ENCODE peak calls at places on chromosomes 7 and 10, in four cellular contexts. One of them, this sample, is unnamed.

GRCh38 chr10:102523250-102524029 is 19.7 kb downstream of the SUFU start:
- DNase-seq in HepG2: peak; percentile 23
- DNase-seq in PC-9: no peak
- DNase-seq in GM23248: peak; percentile 76
- DNase-seq in this sample: no peak

GRCh38 chr10:110547139-110547761 is 20.2 kb upstream of the SMC3 start:
- DNase-seq in HepG2: peak; percentile 54
- DNase-seq in PC-9: no peak
- DNase-seq in GM23248: peak; percentile 85
- DNase-seq in this sample: peak; percentile 77

GRCh38 chr10:78805176-78805575 is 263.6 kb upstream of the ZMIZ1 start:
- DNase-seq in HepG2: no peak
- DNase-seq in PC-9: no peak
- DNase-seq in GM23248: peak; percentile 98
- DNase-seq in this sample: peak; percentile 92

GRCh38 chr7:3245077-3245476 is 56.0 kb upstream of the SDK1 start:
- DNase-seq in HepG2: no peak
- DNase-seq in PC-9: no peak
- DNase-seq in GM23248: no peak
- DNase-seq in this sample: no peak

GRCh38 chr10:97792058-97792721 is 20.4 kb upstream of the SFRP5 start:
- DNase-seq in HepG2: peak; percentile 48
- DNase-seq in PC-9: peak; percentile 53
- DNase-seq in GM23248: peak; percentile 64
- DNase-seq in this sample: peak; percentile 78

GRCh38 chr10:133196221-133196920 is 33.6 kb upstream of the UTF1 start:
- DNase-seq in HepG2: no peak
- DNase-seq in PC-9: no peak
- DNase-seq in GM23248: peak; percentile 6
- DNase-seq in this sample: no peak

GRCh38 chr7:66250711-66251110 is 45.6 kb downstream of the TPST1 start:
- DNase-seq in HepG2: peak; percentile 69
- DNase-seq in PC-9: no peak
- DNase-seq in GM23248: peak; percentile 89
- DNase-seq in this sample: peak; percentile 49

GRCh38 chr10:132708936-132709335 is 77.0 kb downstream of the NKX6-2 start:
- DNase-seq in HepG2: no peak
- DNase-seq in PC-9: no peak
- DNase-seq in GM23248: no peak
- DNase-seq in this sample: no peak

GRCh38 chr7:38728145-38728544 is 97.0 kb upstream of the AMPH start:
- DNase-seq in HepG2: no peak
- DNase-seq in PC-9: no peak
- DNase-seq in GM23248: peak; percentile 21
- DNase-seq in this sample: no peak

GRCh38 chr7:101857358-101857794 is 40.0 kb downstream of the CUX1 start:
- DNase-seq in HepG2: no peak
- DNase-seq in PC-9: no peak
- DNase-seq in GM23248: no peak
- DNase-seq in this sample: no peak

GRCh38 chr10:13371879-13372470 is 23.9 kb upstream of the SEPHS1 start:
- DNase-seq in HepG2: peak; percentile 81
- DNase-seq in PC-9: peak; percentile 66
- DNase-seq in GM23248: peak; percentile 84
- DNase-seq in this sample: peak; percentile 89

GRCh38 chr10:128061306-128062300 is 64.6 kb downstream of the MKI67 start:
- DNase-seq in HepG2: no peak
- DNase-seq in PC-9: no peak
- DNase-seq in GM23248: no peak
- DNase-seq in this sample: no peak

GRCh38 chr10:44125879-44126675 is 258.8 kb downstream of the CXCL12 start:
- DNase-seq in HepG2: no peak
- DNase-seq in PC-9: no peak
- DNase-seq in GM23248: peak; percentile 93
- DNase-seq in this sample: no peak

GRCh38 chr10:124627851-124628675 is 116.1 kb downstream of the FAM53B start:
- DNase-seq in HepG2: no peak
- DNase-seq in PC-9: no peak
- DNase-seq in GM23248: no peak
- DNase-seq in this sample: no peak
- H3K4me1 ChIP-seq in HepG2: no peaks in the 10 kb centered on the region
- H3K4me1 ChIP-seq in PC-9: peaks cover 29% of the 10 kb centered on the region
- H3K4me1 ChIP-seq in GM23248: no peaks in the 10 kb centered on the region
- H3K4me1 ChIP-seq in this sample: peaks cover 12% of the 10 kb centered on the region

GRCh38 chr7:31741852-31742251 is 54.8 kb downstream of the PPP1R17 start:
- DNase-seq in HepG2: no peak
- DNase-seq in PC-9: no peak
- DNase-seq in GM23248: no peak
- DNase-seq in this sample: no peak

GRCh38 chr7:31747553-31747952 is 60.5 kb downstream of the PPP1R17 start:
- DNase-seq in HepG2: no peak
- DNase-seq in PC-9: no peak
- DNase-seq in GM23248: peak; percentile 36
- DNase-seq in this sample: peak; percentile 45

GRCh38 chr7:31748084-31748483 is 61.1 kb downstream of the PPP1R17 start:
- DNase-seq in HepG2: no peak
- DNase-seq in PC-9: no peak
- DNase-seq in GM23248: no peak
- DNase-seq in this sample: no peak

DNA sequence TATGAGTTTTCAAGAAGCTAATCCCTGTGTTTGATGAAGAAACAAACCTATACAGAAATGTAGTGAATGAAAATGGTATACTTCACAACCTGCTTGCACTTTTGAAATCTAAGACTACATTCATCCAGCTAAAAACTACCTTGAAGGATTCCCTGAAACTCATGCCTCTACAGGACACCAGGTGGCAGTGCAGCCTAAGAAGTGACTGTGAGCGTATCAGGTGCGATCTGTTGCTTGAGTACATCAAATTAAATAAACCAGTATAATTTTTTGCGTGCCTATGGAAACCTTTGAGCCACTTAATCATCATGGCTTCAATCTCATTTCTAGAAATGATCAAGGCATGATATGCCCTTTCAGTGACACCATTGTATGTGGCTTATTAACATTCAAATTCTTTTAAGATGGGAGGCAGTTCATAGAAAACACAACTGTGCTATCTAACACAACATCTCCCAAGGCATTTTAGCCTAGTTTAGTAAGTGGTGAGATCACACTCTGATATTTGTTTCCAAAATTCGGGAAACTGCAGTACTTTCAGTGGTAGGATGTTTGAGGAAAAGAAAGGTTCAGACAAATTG is 57.4 kb downstream of the PPP1R17 start:
- DNase-seq in HepG2: peak; percentile 49
- DNase-seq in PC-9: peak; percentile 60
- DNase-seq in GM23248: peak; percentile 80
- DNase-seq in this sample: peak; percentile 79
- TF ChIP-seq EZH2 in HepG2: no peak
- TF ChIP-seq EZH2 in PC-9: no peak
- TF ChIP-seq EZH2 in GM23248: no peak
- TF ChIP-seq EZH2 in this sample: no peak

GRCh38 chr10:95290801-95291633 is at the start of gene PDLIM1:
- DNase-seq in HepG2: peak; percentile 55
- DNase-seq in PC-9: peak; percentile 71
- DNase-seq in GM23248: peak; percentile 87
- DNase-seq in this sample: peak; percentile 93
- H3K4me1 ChIP-seq in HepG2: peaks cover 54% of the 10 kb centered on the region
- H3K4me1 ChIP-seq in PC-9: peaks cover 31% of the 10 kb centered on the region
- H3K4me1 ChIP-seq in GM23248: peaks cover 24% of the 10 kb centered on the region
- H3K4me1 ChIP-seq in this sample: peaks cover 20% of the 10 kb centered on the region

GRCh38 chr7:40234046-40234445 is 99.2 kb downstream of the SUGCT start:
- DNase-seq in HepG2: no peak
- DNase-seq in PC-9: no peak
- DNase-seq in GM23248: no peak
- DNase-seq in this sample: peak; percentile 31
- TF ChIP-seq EZH2 in HepG2: no peak
- TF ChIP-seq EZH2 in PC-9: no peak
- TF ChIP-seq EZH2 in GM23248: no peak
- TF ChIP-seq EZH2 in this sample: no peak

DNA sequence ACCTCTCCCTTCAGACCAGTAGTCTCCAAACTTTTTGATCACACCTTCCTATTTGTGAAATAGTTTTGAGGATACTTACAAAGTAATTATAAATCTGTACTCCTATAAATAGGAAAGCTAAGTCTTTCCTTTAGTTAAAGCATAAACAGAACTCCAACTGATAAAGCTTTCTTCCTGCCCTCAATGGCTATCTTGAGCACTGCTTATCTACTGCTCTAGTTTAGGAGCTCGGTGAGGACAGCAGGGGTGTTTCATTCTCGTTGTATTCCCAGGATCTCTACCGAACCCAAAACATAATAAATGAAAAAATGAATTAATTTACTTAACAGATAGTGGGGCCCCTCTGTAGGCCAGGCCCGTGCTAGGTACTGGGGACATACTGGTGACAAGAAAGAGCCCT is 17.7 kb downstream of the SORBS1 start:
- DNase-seq in HepG2: no peak
- DNase-seq in PC-9: no peak
- DNase-seq in GM23248: no peak
- DNase-seq in this sample: no peak
- H3K4me1 ChIP-seq in HepG2: peaks cover 98% of the 10 kb centered on the region
- H3K4me1 ChIP-seq in PC-9: no peaks in the 10 kb centered on the region
- H3K4me1 ChIP-seq in GM23248: no peaks in the 10 kb centered on the region
- H3K4me1 ChIP-seq in this sample: peaks cover 46% of the 10 kb centered on the region

DNA sequence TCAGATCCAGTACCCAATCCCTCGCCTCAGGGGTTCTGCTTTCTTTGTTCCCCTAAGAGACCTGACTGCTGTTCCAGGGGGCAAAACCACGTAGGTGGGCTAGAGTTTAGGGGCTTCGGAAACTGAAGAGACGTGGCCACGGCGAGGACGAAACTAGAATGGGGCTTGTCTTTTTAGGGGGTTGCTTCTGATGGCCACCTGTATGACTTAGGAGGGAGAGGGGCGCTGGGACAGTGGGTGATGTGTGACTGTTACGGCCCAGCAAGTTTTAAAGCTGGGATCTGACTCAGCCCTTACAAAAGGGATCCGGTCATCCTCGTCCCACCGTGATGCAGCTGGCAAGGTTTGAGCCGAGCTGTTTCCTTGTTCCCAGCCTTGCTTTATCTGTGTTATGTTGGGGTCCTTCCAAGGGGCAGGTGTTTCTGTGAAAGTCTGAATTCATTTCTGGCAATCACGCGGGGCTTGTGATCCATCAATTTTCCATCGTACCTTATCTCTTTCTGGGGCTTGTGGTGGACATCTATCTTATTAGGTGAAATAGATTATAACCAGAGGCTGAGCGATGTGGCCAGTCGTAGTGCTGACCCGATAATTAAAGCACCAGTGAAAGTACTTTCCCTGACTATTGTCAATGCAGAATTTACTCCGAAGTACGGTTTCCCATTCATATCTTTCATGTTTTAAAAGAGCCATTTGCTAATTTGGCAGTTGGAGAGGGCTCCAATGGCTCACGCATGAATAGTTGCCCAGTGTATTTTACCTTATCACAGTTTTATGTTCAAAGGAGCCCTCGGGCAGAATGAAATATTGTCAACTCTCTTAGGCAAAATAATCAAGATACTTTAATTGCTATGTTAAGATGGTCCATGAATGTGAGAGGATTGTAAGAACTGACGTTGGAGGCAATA is 854 bp downstream of the MET start:
- DNase-seq in HepG2: peak; percentile 9
- DNase-seq in PC-9: peak; percentile 46
- DNase-seq in GM23248: peak; percentile 78
- DNase-seq in this sample: peak; percentile 35
- TF ChIP-seq EZH2 in HepG2: no peak
- TF ChIP-seq EZH2 in PC-9: no peak
- TF ChIP-seq EZH2 in GM23248: no peak
- TF ChIP-seq EZH2 in this sample: no peak

This sample was measured in hepatocyte.